ENCODE peak calls at places on chromosomes 11 and 22, in ten cellular contexts. One of them, this sample, is unnamed.
A peak's percentile ranks its signal among the peaks of the same experiment; 100 is the strongest.

GRCh38 chr22:30396871-30397655 is at the start of gene SEC14L2:
- DNase-seq in DND-41: peak; percentile 83
- DNase-seq in nephron progenitor cell: peak; percentile 76
- DNase-seq in pancreas: peak; percentile 61
- DNase-seq in glutamatergic neuron: peak; percentile 53
- DNase-seq in tibial artery: peak; percentile 70
- DNase-seq in AG09309: no peak
- DNase-seq in endodermal cell: peak; percentile 86
- DNase-seq in fibroblast of lung: peak; percentile 49
- DNase-seq in astrocyte: no peak
- DNase-seq in this sample: peak; percentile 65

GRCh38 chr11:58632510-58632909 is 10.0 kb downstream of the CNTF start:
- DNase-seq in DND-41: no peak
- DNase-seq in nephron progenitor cell: no peak
- DNase-seq in pancreas: peak; percentile 36
- DNase-seq in glutamatergic neuron: no peak
- DNase-seq in tibial artery: no peak
- DNase-seq in AG09309: no peak
- DNase-seq in endodermal cell: no peak
- DNase-seq in fibroblast of lung: no peak
- DNase-seq in astrocyte: no peak
- DNase-seq in this sample: no peak

GRCh38 chr11:72812604-72812967 is 1.6 kb upstream of the ATG16L2 start:
- DNase-seq in DND-41: no peak
- DNase-seq in nephron progenitor cell: no peak
- DNase-seq in pancreas: no peak
- DNase-seq in glutamatergic neuron: no peak
- DNase-seq in tibial artery: no peak
- DNase-seq in AG09309: no peak
- DNase-seq in endodermal cell: peak; percentile 58
- DNase-seq in fibroblast of lung: no peak
- DNase-seq in astrocyte: no peak
- DNase-seq in this sample: no peak

GRCh38 chr11:67534070-67534679 is 10.9 kb upstream of the CABP2 start:
- DNase-seq in DND-41: no peak
- DNase-seq in nephron progenitor cell: no peak
- DNase-seq in pancreas: no peak
- DNase-seq in glutamatergic neuron: no peak
- DNase-seq in tibial artery: no peak
- DNase-seq in AG09309: no peak
- DNase-seq in endodermal cell: no peak
- DNase-seq in fibroblast of lung: no peak
- DNase-seq in astrocyte: no peak
- DNase-seq in this sample: no peak

GRCh38 chr11:106101797-106102196 is 24.3 kb downstream of the AASDHPPT start:
- DNase-seq in DND-41: no peak
- DNase-seq in nephron progenitor cell: no peak
- DNase-seq in pancreas: no peak
- DNase-seq in glutamatergic neuron: no peak
- DNase-seq in tibial artery: no peak
- DNase-seq in AG09309: no peak
- DNase-seq in endodermal cell: no peak
- DNase-seq in fibroblast of lung: peak; percentile 63
- DNase-seq in astrocyte: peak; percentile 55
- DNase-seq in this sample: no peak

GRCh38 chr11:100629671-100630070 is 57.4 kb upstream of the ARHGAP42 start:
- DNase-seq in DND-41: no peak
- DNase-seq in nephron progenitor cell: no peak
- DNase-seq in pancreas: no peak
- DNase-seq in glutamatergic neuron: no peak
- DNase-seq in tibial artery: no peak
- DNase-seq in AG09309: no peak
- DNase-seq in endodermal cell: peak; percentile 53
- DNase-seq in fibroblast of lung: no peak
- DNase-seq in astrocyte: no peak
- DNase-seq in this sample: no peak

GRCh38 chr11:115324569-115325432 is 179.4 kb downstream of the CADM1 start:
- DNase-seq in DND-41: peak; percentile 27
- DNase-seq in nephron progenitor cell: peak; percentile 30
- DNase-seq in pancreas: peak; percentile 27
- DNase-seq in glutamatergic neuron: no peak
- DNase-seq in tibial artery: peak; percentile 21
- DNase-seq in AG09309: peak; percentile 41
- DNase-seq in endodermal cell: peak; percentile 56
- DNase-seq in fibroblast of lung: peak; percentile 76
- DNase-seq in astrocyte: peak; percentile 66
- DNase-seq in this sample: peak; percentile 34

GRCh38 chr22:37996079-37996478 is 11.7 kb upstream of the SOX10 start:
- DNase-seq in DND-41: peak; percentile 74
- DNase-seq in nephron progenitor cell: no peak
- DNase-seq in pancreas: no peak
- DNase-seq in glutamatergic neuron: peak; percentile 50
- DNase-seq in tibial artery: no peak
- DNase-seq in AG09309: no peak
- DNase-seq in endodermal cell: peak; percentile 68
- DNase-seq in fibroblast of lung: no peak
- DNase-seq in astrocyte: no peak
- DNase-seq in this sample: no peak

GRCh38 chr11:129894281-129895125 is 875 bp downstream of the NFRKB start:
- DNase-seq in DND-41: peak; percentile 17
- DNase-seq in nephron progenitor cell: no peak
- DNase-seq in pancreas: no peak
- DNase-seq in glutamatergic neuron: no peak
- DNase-seq in tibial artery: no peak
- DNase-seq in AG09309: no peak
- DNase-seq in endodermal cell: no peak
- DNase-seq in fibroblast of lung: peak; percentile 9
- DNase-seq in astrocyte: no peak
- DNase-seq in this sample: no peak

GRCh38 chr11:973237-973636 is 47.6 kb downstream of the AP2A2 start:
- DNase-seq in DND-41: no peak
- DNase-seq in nephron progenitor cell: no peak
- DNase-seq in pancreas: no peak
- DNase-seq in glutamatergic neuron: no peak
- DNase-seq in tibial artery: no peak
- DNase-seq in AG09309: no peak
- DNase-seq in endodermal cell: no peak
- DNase-seq in fibroblast of lung: no peak
- DNase-seq in astrocyte: no peak
- DNase-seq in this sample: no peak

GRCh38 chr11:64759722-64760719 is at the start of gene PYGM:
- DNase-seq in DND-41: no peak
- DNase-seq in nephron progenitor cell: peak; percentile 77
- DNase-seq in pancreas: no peak
- DNase-seq in glutamatergic neuron: peak; percentile 85
- DNase-seq in tibial artery: peak; percentile 87
- DNase-seq in AG09309: no peak
- DNase-seq in endodermal cell: peak; percentile 92
- DNase-seq in fibroblast of lung: peak; percentile 36
- DNase-seq in astrocyte: no peak
- DNase-seq in this sample: peak; percentile 91

DNA sequence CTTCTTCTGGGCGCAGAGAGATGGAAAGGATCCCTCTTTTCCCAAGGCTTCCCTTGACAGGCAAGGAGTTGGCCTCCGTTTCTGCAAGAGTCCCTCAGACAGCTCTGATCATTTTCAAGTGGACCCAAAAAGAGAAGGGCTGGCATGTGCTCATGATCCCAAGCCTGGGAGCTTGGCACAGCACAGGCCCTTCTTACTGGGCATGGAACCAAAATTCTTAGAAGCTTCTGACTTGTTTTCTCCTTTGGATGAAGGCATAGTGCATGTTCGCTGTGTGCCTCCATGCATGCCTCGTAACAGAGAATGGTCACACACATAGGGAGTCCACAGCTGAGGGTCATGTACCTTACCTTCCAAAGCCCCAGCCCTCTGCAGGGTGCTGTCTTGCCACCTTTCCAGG is 449.6 kb downstream of the MIAT start:
- DNase-seq in DND-41: no peak
- DNase-seq in nephron progenitor cell: no peak
- DNase-seq in pancreas: no peak
- DNase-seq in glutamatergic neuron: no peak
- DNase-seq in tibial artery: no peak
- DNase-seq in AG09309: no peak
- DNase-seq in endodermal cell: no peak
- DNase-seq in fibroblast of lung: no peak
- DNase-seq in astrocyte: no peak
- DNase-seq in this sample: no peak
- TF ChIP-seq CTCF in DND-41: no peak
- TF ChIP-seq CTCF in nephron progenitor cell: no peak
- TF ChIP-seq CTCF in pancreas: no peak
- TF ChIP-seq CTCF in glutamatergic neuron: no peak
- TF ChIP-seq CTCF in tibial artery: no peak
- TF ChIP-seq CTCF in AG09309: no peak
- TF ChIP-seq CTCF in endodermal cell: no peak
- TF ChIP-seq CTCF in fibroblast of lung: no peak
- TF ChIP-seq CTCF in astrocyte: no peak
- TF ChIP-seq CTCF in this sample: no peak

DNA sequence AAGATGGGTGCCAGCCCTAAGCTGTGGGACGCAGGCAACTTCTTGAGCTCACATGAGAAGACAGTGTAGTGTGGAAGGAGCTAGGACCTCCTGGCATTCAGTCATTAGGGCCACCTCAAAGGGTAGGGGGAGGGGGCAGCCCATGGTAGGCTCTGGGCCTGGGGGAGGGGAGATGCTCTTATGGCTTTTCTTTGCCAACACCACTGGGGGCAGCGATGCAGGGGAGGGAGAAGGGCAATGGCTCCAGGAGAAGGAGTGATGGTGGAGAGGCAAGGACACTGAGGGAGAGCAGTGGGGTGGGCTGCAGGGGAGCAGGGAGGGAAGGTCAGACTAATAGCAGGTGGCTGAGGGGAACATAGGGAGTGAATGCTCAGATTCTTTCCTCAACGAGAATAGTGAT is 63.3 kb upstream of the SUSD2 start:
- DNase-seq in DND-41: peak; percentile 30
- DNase-seq in nephron progenitor cell: no peak
- DNase-seq in pancreas: no peak
- DNase-seq in glutamatergic neuron: no peak
- DNase-seq in tibial artery: no peak
- DNase-seq in AG09309: no peak
- DNase-seq in endodermal cell: peak; percentile 76
- DNase-seq in fibroblast of lung: no peak
- DNase-seq in astrocyte: no peak
- DNase-seq in this sample: peak; percentile 47
- TF ChIP-seq CTCF in DND-41: peak; percentile 45
- TF ChIP-seq CTCF in nephron progenitor cell: no peak
- TF ChIP-seq CTCF in pancreas: no peak
- TF ChIP-seq CTCF in glutamatergic neuron: no peak
- TF ChIP-seq CTCF in tibial artery: no peak
- TF ChIP-seq CTCF in AG09309: no peak
- TF ChIP-seq CTCF in endodermal cell: peak; percentile 44
- TF ChIP-seq CTCF in fibroblast of lung: no peak
- TF ChIP-seq CTCF in astrocyte: no peak
- TF ChIP-seq CTCF in this sample: peak; percentile 27

GRCh38 chr11:34890812-34891211 is 25.4 kb downstream of the APIP start:
- DNase-seq in DND-41: no peak
- DNase-seq in nephron progenitor cell: no peak
- DNase-seq in pancreas: no peak
- DNase-seq in glutamatergic neuron: no peak
- DNase-seq in tibial artery: no peak
- DNase-seq in AG09309: no peak
- DNase-seq in endodermal cell: no peak
- DNase-seq in fibroblast of lung: peak; percentile 42
- DNase-seq in astrocyte: peak; percentile 30
- DNase-seq in this sample: no peak
- TF ChIP-seq CTCF in DND-41: peak; percentile 53
- TF ChIP-seq CTCF in nephron progenitor cell: no peak
- TF ChIP-seq CTCF in pancreas: peak; percentile 28
- TF ChIP-seq CTCF in glutamatergic neuron: no peak
- TF ChIP-seq CTCF in tibial artery: peak; percentile 12
- TF ChIP-seq CTCF in AG09309: peak; percentile 39
- TF ChIP-seq CTCF in endodermal cell: peak; percentile 68
- TF ChIP-seq CTCF in fibroblast of lung: peak; percentile 43
- TF ChIP-seq CTCF in astrocyte: peak; percentile 48
- TF ChIP-seq CTCF in this sample: peak; percentile 60

DNA sequence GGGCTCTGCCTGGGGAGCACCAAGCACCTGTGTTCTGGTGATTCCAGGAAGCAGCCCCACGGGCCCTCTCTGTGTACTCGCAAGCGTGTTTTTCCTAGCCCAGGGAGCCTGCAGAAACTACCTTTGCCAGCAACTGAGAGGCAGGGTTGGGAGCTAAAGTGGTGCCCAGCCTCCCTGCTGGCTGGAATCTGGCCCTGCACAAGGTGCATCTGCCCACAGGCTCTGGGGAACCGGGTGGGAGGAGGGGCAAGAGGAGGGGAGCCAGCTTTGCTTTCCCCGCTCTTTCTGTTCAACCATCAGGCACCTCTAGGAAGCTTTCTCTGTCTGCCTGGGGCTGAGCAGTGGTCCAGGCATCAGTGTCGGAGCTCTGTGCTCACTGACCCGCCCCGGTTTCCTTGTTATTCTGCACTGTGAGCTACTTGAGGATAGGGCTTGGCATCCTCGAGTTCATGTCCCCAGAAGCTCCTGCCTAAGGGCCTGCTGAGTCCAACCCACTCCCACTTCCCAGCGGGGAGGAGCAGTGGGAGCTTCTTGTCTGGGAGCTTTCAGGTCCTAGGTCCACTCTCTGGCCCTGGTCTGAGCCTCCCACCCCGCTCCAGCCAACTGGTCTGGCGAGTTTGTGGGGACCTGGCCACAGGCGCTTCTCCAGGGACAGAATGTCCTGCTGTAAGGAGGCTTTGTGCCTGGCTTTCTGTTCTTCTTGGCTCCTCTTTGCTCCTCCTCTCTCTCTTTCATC is 14.9 kb downstream of the DAGLA start:
- DNase-seq in DND-41: no peak
- DNase-seq in nephron progenitor cell: no peak
- DNase-seq in pancreas: peak; percentile 43
- DNase-seq in glutamatergic neuron: peak; percentile 17
- DNase-seq in tibial artery: peak; percentile 76
- DNase-seq in AG09309: no peak
- DNase-seq in endodermal cell: peak; percentile 85
- DNase-seq in fibroblast of lung: no peak
- DNase-seq in astrocyte: no peak
- DNase-seq in this sample: peak; percentile 70
- TF ChIP-seq CTCF in DND-41: no peak
- TF ChIP-seq CTCF in nephron progenitor cell: no peak
- TF ChIP-seq CTCF in pancreas: no peak
- TF ChIP-seq CTCF in glutamatergic neuron: no peak
- TF ChIP-seq CTCF in tibial artery: no peak
- TF ChIP-seq CTCF in AG09309: peak; percentile 14
- TF ChIP-seq CTCF in endodermal cell: peak; percentile 64
- TF ChIP-seq CTCF in fibroblast of lung: no peak
- TF ChIP-seq CTCF in astrocyte: no peak
- TF ChIP-seq CTCF in this sample: peak; percentile 53

This sample was measured in H9.